ENCODE peak calls at places on chromosome 1, in nine cellular contexts. One of them, this sample, is unnamed.
A peak's percentile ranks its signal among the peaks of the same experiment; 100 is the strongest.

GRCh38 chr1:92877792-92878191 is 46.0 kb downstream of the RPL5 start:
- DNase-seq in tibial nerve: no peak
- DNase-seq in Caco-2: no peak
- DNase-seq in lower lobe of right lung: no peak
- DNase-seq in RWPE2: no peak
- DNase-seq in heart left ventricle: no peak
- DNase-seq in H1: no peak
- DNase-seq in adrenal gland: no peak
- DNase-seq in upper lobe of left lung: no peak
- DNase-seq in this sample: no peak

GRCh38 chr1:53498555-53499142 is 39.5 kb downstream of the DMRTB1 start:
- DNase-seq in tibial nerve: no peak
- DNase-seq in Caco-2: no peak
- DNase-seq in lower lobe of right lung: no peak
- DNase-seq in RWPE2: peak; percentile 34
- DNase-seq in heart left ventricle: no peak
- DNase-seq in H1: no peak
- DNase-seq in adrenal gland: no peak
- DNase-seq in upper lobe of left lung: no peak
- DNase-seq in this sample: no peak

GRCh38 chr1:234154320-234155251 is 218.7 kb upstream of the COA6 start:
- DNase-seq in tibial nerve: no peak
- DNase-seq in Caco-2: peak; percentile 69
- DNase-seq in lower lobe of right lung: no peak
- DNase-seq in RWPE2: no peak
- DNase-seq in heart left ventricle: no peak
- DNase-seq in H1: no peak
- DNase-seq in adrenal gland: no peak
- DNase-seq in upper lobe of left lung: no peak
- DNase-seq in this sample: peak; percentile 68

GRCh38 chr1:186054013-186054412 is 319.8 kb downstream of the HMCN1 start:
- DNase-seq in tibial nerve: no peak
- DNase-seq in Caco-2: no peak
- DNase-seq in lower lobe of right lung: no peak
- DNase-seq in RWPE2: no peak
- DNase-seq in heart left ventricle: no peak
- DNase-seq in H1: no peak
- DNase-seq in adrenal gland: no peak
- DNase-seq in upper lobe of left lung: no peak
- DNase-seq in this sample: no peak

GRCh38 chr1:183480971-183481431 is 8.7 kb downstream of the SMG7 start:
- DNase-seq in tibial nerve: no peak
- DNase-seq in Caco-2: no peak
- DNase-seq in lower lobe of right lung: no peak
- DNase-seq in RWPE2: no peak
- DNase-seq in heart left ventricle: no peak
- DNase-seq in H1: no peak
- DNase-seq in adrenal gland: no peak
- DNase-seq in upper lobe of left lung: no peak
- DNase-seq in this sample: no peak

GRCh38 chr1:23980006-23980724 is at the start of gene SRSF10:
- DNase-seq in tibial nerve: peak; percentile 95
- DNase-seq in Caco-2: peak; percentile 95
- DNase-seq in lower lobe of right lung: peak; percentile 98
- DNase-seq in RWPE2: peak; percentile 98
- DNase-seq in heart left ventricle: peak; percentile 99
- DNase-seq in H1: peak; percentile 93
- DNase-seq in adrenal gland: peak; percentile 99
- DNase-seq in upper lobe of left lung: peak; percentile 98
- DNase-seq in this sample: peak; percentile 95

GRCh38 chr1:230609208-230609607 is 33.1 kb upstream of the COG2 start:
- DNase-seq in tibial nerve: no peak
- DNase-seq in Caco-2: no peak
- DNase-seq in lower lobe of right lung: no peak
- DNase-seq in RWPE2: no peak
- DNase-seq in heart left ventricle: no peak
- DNase-seq in H1: no peak
- DNase-seq in adrenal gland: no peak
- DNase-seq in upper lobe of left lung: no peak
- DNase-seq in this sample: no peak

GRCh38 chr1:223276029-223276428 is 87.9 kb downstream of the SUSD4 start:
- DNase-seq in tibial nerve: no peak
- DNase-seq in Caco-2: no peak
- DNase-seq in lower lobe of right lung: no peak
- DNase-seq in RWPE2: no peak
- DNase-seq in heart left ventricle: no peak
- DNase-seq in H1: no peak
- DNase-seq in adrenal gland: no peak
- DNase-seq in upper lobe of left lung: no peak
- DNase-seq in this sample: no peak

GRCh38 chr1:150102986-150103385 is 35.4 kb downstream of the VPS45 start:
- DNase-seq in tibial nerve: no peak
- DNase-seq in Caco-2: no peak
- DNase-seq in lower lobe of right lung: no peak
- DNase-seq in RWPE2: no peak
- DNase-seq in heart left ventricle: no peak
- DNase-seq in H1: no peak
- DNase-seq in adrenal gland: no peak
- DNase-seq in upper lobe of left lung: no peak
- DNase-seq in this sample: no peak

GRCh38 chr1:173206816-173207595 is at the start of gene TNFSF4:
- DNase-seq in tibial nerve: no peak
- DNase-seq in Caco-2: no peak
- DNase-seq in lower lobe of right lung: no peak
- DNase-seq in RWPE2: no peak
- DNase-seq in heart left ventricle: peak; percentile 22
- DNase-seq in H1: no peak
- DNase-seq in adrenal gland: peak; percentile 66
- DNase-seq in upper lobe of left lung: no peak
- DNase-seq in this sample: no peak

GRCh38 chr1:58815680-58816071 is 31.8 kb upstream of the JUN start:
- DNase-seq in tibial nerve: no peak
- DNase-seq in Caco-2: peak; percentile 46
- DNase-seq in lower lobe of right lung: no peak
- DNase-seq in RWPE2: no peak
- DNase-seq in heart left ventricle: no peak
- DNase-seq in H1: no peak
- DNase-seq in adrenal gland: peak; percentile 65
- DNase-seq in upper lobe of left lung: peak; percentile 53
- DNase-seq in this sample: peak; percentile 60

GRCh38 chr1:229567109-229567868 is 8.8 kb upstream of the ABCB10 start:
- DNase-seq in tibial nerve: no peak
- DNase-seq in Caco-2: no peak
- DNase-seq in lower lobe of right lung: no peak
- DNase-seq in RWPE2: no peak
- DNase-seq in heart left ventricle: no peak
- DNase-seq in H1: no peak
- DNase-seq in adrenal gland: peak; percentile 29
- DNase-seq in upper lobe of left lung: no peak
- DNase-seq in this sample: no peak

GRCh38 chr1:21217812-21218596 is 41.3 kb upstream of the EIF4G3 start:
- DNase-seq in tibial nerve: no peak
- DNase-seq in Caco-2: peak; percentile 36
- DNase-seq in lower lobe of right lung: peak; percentile 56
- DNase-seq in RWPE2: no peak
- DNase-seq in heart left ventricle: peak; percentile 49
- DNase-seq in H1: peak; percentile 96
- DNase-seq in adrenal gland: peak; percentile 80
- DNase-seq in upper lobe of left lung: no peak
- DNase-seq in this sample: peak; percentile 16

GRCh38 chr1:164630626-164631396 is 71.8 kb downstream of the PBX1 start:
- DNase-seq in tibial nerve: no peak
- DNase-seq in Caco-2: no peak
- DNase-seq in lower lobe of right lung: no peak
- DNase-seq in RWPE2: no peak
- DNase-seq in heart left ventricle: no peak
- DNase-seq in H1: no peak
- DNase-seq in adrenal gland: no peak
- DNase-seq in upper lobe of left lung: no peak
- DNase-seq in this sample: no peak

GRCh38 chr1:4617506-4617905 is 36.9 kb upstream of the AJAP1 start:
- DNase-seq in tibial nerve: no peak
- DNase-seq in Caco-2: no peak
- DNase-seq in lower lobe of right lung: no peak
- DNase-seq in RWPE2: no peak
- DNase-seq in heart left ventricle: no peak
- DNase-seq in H1: no peak
- DNase-seq in adrenal gland: no peak
- DNase-seq in upper lobe of left lung: no peak
- DNase-seq in this sample: no peak

GRCh38 chr1:30977105-30977504 is 68.5 kb upstream of the SDC3 start:
- DNase-seq in tibial nerve: no peak
- DNase-seq in Caco-2: no peak
- DNase-seq in lower lobe of right lung: no peak
- DNase-seq in RWPE2: no peak
- DNase-seq in heart left ventricle: no peak
- DNase-seq in H1: no peak
- DNase-seq in adrenal gland: no peak
- DNase-seq in upper lobe of left lung: no peak
- DNase-seq in this sample: peak; percentile 27
- TF ChIP-seq CTCF in tibial nerve: no peak
- TF ChIP-seq CTCF in Caco-2: no peak
- TF ChIP-seq CTCF in lower lobe of right lung: no peak
- TF ChIP-seq CTCF in RWPE2: no peak
- TF ChIP-seq CTCF in heart left ventricle: peak; percentile 13
- TF ChIP-seq CTCF in H1: peak; percentile 41
- TF ChIP-seq CTCF in adrenal gland: no peak
- TF ChIP-seq CTCF in upper lobe of left lung: peak; percentile 12
- TF ChIP-seq CTCF in this sample: no peak

GRCh38 chr1:37288900-37289299 is 185.5 kb upstream of the ZC3H12A start:
- DNase-seq in tibial nerve: no peak
- DNase-seq in Caco-2: no peak
- DNase-seq in lower lobe of right lung: no peak
- DNase-seq in RWPE2: no peak
- DNase-seq in heart left ventricle: no peak
- DNase-seq in H1: no peak
- DNase-seq in adrenal gland: no peak
- DNase-seq in upper lobe of left lung: no peak
- DNase-seq in this sample: no peak

GRCh38 chr1:37294514-37294913 is 179.9 kb upstream of the ZC3H12A start:
- DNase-seq in tibial nerve: no peak
- DNase-seq in Caco-2: no peak
- DNase-seq in lower lobe of right lung: no peak
- DNase-seq in RWPE2: no peak
- DNase-seq in heart left ventricle: no peak
- DNase-seq in H1: no peak
- DNase-seq in adrenal gland: no peak
- DNase-seq in upper lobe of left lung: no peak
- DNase-seq in this sample: no peak

GRCh38 chr1:37286881-37287280 is 187.5 kb upstream of the ZC3H12A start:
- DNase-seq in tibial nerve: no peak
- DNase-seq in Caco-2: no peak
- DNase-seq in lower lobe of right lung: no peak
- DNase-seq in RWPE2: no peak
- DNase-seq in heart left ventricle: no peak
- DNase-seq in H1: no peak
- DNase-seq in adrenal gland: no peak
- DNase-seq in upper lobe of left lung: no peak
- DNase-seq in this sample: no peak

GRCh38 chr1:37294096-37294495 is 180.3 kb upstream of the ZC3H12A start:
- DNase-seq in tibial nerve: no peak
- DNase-seq in Caco-2: no peak
- DNase-seq in lower lobe of right lung: no peak
- DNase-seq in RWPE2: no peak
- DNase-seq in heart left ventricle: no peak
- DNase-seq in H1: no peak
- DNase-seq in adrenal gland: no peak
- DNase-seq in upper lobe of left lung: no peak
- DNase-seq in this sample: no peak

DNA sequence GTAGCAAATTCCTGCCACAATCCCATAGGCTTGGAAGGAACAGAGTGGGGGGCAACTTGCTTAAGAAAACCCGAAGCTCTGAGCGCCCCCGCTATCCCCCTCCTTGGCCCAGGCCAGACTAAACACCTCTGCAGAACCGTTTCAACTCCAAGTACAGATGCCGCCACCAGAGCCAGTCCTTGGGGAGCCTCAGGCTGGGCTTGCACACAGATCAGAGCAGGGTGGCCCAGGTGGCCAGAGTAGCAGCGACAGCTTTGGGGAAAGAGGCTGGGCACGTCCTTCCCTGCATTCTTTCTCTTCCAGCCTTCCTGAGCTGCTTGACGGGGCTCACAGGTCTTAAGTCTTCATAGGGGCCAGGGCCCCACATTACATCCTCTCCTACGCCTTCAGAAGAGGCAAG is 181.6 kb upstream of the ZC3H12A start:
- DNase-seq in tibial nerve: no peak
- DNase-seq in Caco-2: no peak
- DNase-seq in lower lobe of right lung: no peak
- DNase-seq in RWPE2: no peak
- DNase-seq in heart left ventricle: no peak
- DNase-seq in H1: no peak
- DNase-seq in adrenal gland: no peak
- DNase-seq in upper lobe of left lung: no peak
- DNase-seq in this sample: no peak
- H3K4me1 ChIP-seq in tibial nerve: no peaks in the 10 kb centered on the region
- H3K4me1 ChIP-seq in Caco-2: no peaks in the 10 kb centered on the region
- H3K4me1 ChIP-seq in lower lobe of right lung: no peaks in the 10 kb centered on the region
- H3K4me1 ChIP-seq in RWPE2: no peaks in the 10 kb centered on the region
- H3K4me1 ChIP-seq in heart left ventricle: no peaks in the 10 kb centered on the region
- H3K4me1 ChIP-seq in H1: no peaks in the 10 kb centered on the region
- H3K4me1 ChIP-seq in adrenal gland: no peaks in the 10 kb centered on the region
- H3K4me1 ChIP-seq in upper lobe of left lung: no peaks in the 10 kb centered on the region
- H3K4me1 ChIP-seq in this sample: no peaks in the 10 kb centered on the region

DNA sequence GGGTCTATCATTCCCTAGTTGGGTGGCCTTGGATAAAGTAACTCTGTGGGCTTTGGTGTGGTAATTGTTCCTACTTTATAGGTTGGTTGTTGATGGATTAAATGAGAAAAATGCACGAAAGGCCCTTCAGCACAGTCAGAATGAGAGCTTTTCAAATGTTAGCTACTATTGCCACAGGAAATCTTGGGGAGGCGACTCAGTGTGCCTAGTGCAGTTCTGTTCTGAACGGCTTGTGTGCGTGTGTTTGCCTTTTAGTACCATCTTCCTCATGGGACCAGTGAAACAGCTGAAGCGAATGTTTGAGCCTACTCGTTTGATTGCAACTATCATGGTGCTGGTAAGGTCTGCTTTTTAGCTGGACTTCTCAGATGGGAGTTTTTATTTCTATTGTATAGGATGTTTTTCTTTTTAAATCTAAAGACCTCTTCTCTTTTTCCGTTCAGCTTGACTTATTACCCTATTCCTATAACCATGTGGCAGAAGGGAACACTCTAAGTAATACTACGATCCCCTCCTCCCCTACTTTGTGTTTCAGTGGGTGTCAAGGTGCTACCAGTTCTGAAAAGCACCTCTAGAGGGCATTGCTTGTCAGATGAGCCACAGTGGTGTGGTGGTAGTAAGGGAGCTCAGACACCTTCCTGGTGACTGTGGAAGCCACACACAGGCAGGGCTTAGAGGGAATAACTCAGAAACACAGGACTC is 9.2 kb downstream of the SFT2D2 start:
- DNase-seq in tibial nerve: no peak
- DNase-seq in Caco-2: peak; percentile 67
- DNase-seq in lower lobe of right lung: no peak
- DNase-seq in RWPE2: no peak
- DNase-seq in heart left ventricle: no peak
- DNase-seq in H1: no peak
- DNase-seq in adrenal gland: no peak
- DNase-seq in upper lobe of left lung: no peak
- DNase-seq in this sample: peak; percentile 56
- TF ChIP-seq CTCF in tibial nerve: peak; percentile 35
- TF ChIP-seq CTCF in Caco-2: peak; percentile 65
- TF ChIP-seq CTCF in lower lobe of right lung: peak; percentile 57
- TF ChIP-seq CTCF in RWPE2: peak; percentile 85
- TF ChIP-seq CTCF in heart left ventricle: peak; percentile 40
- TF ChIP-seq CTCF in H1: peak; percentile 89
- TF ChIP-seq CTCF in adrenal gland: peak; percentile 38
- TF ChIP-seq CTCF in upper lobe of left lung: peak; percentile 43
- TF ChIP-seq CTCF in this sample: peak; percentile 75

GRCh38 chr1:3086272-3086671 is 17.3 kb downstream of the PRDM16 start:
- DNase-seq in tibial nerve: no peak
- DNase-seq in Caco-2: no peak
- DNase-seq in lower lobe of right lung: no peak
- DNase-seq in RWPE2: no peak
- DNase-seq in heart left ventricle: no peak
- DNase-seq in H1: no peak
- DNase-seq in adrenal gland: no peak
- DNase-seq in upper lobe of left lung: no peak
- DNase-seq in this sample: no peak
- H3K4me1 ChIP-seq in tibial nerve: no peaks in the 10 kb centered on the region
- H3K4me1 ChIP-seq in Caco-2: no peaks in the 10 kb centered on the region
- H3K4me1 ChIP-seq in lower lobe of right lung: no peaks in the 10 kb centered on the region
- H3K4me1 ChIP-seq in RWPE2: no peaks in the 10 kb centered on the region
- H3K4me1 ChIP-seq in heart left ventricle: peaks cover 23% of the 10 kb centered on the region
- H3K4me1 ChIP-seq in H1: no peaks in the 10 kb centered on the region
- H3K4me1 ChIP-seq in adrenal gland: no peaks in the 10 kb centered on the region
- H3K4me1 ChIP-seq in upper lobe of left lung: no peaks in the 10 kb centered on the region
- H3K4me1 ChIP-seq in this sample: no peaks in the 10 kb centered on the region